ENCODE peak calls at places on chromosomes 3 and 15, in six cellular contexts. One of them, this sample, is unnamed.
A peak's percentile ranks its signal among the peaks of the same experiment; 100 is the strongest.

GRCh38 chr15:66823601-66824000 is 121.6 kb downstream of the SMAD6 start:
- DNase-seq in RKO: no peak
- DNase-seq in KBM-7: no peak
- DNase-seq in B cell: no peak
- DNase-seq in activated T-cell treated with anti-CD3 and anti-CD28 coated beads for 48 hours: no peak
- DNase-seq in stimulated activated CD8-positive, alpha-beta memory T cell treated with anti-CD3 and anti-CD28 coated beads, Interleukin-15, amount 100 ng/mL, for 24 hours: no peak
- DNase-seq in this sample: no peak

GRCh38 chr15:55742927-55743614 is at the start of gene PRTG:
- DNase-seq in B cell: no peak
- DNase-seq in KBM-7: peak; percentile 22
- DNase-seq in RKO: no peak
- DNase-seq in activated T-cell treated with anti-CD3 and anti-CD28 coated beads for 48 hours: no peak
- DNase-seq in stimulated activated CD8-positive, alpha-beta memory T cell treated with anti-CD3 and anti-CD28 coated beads, Interleukin-15, amount 100 ng/mL, for 24 hours: no peak
- DNase-seq in this sample: peak; percentile 33

GRCh38 chr3:24352893-24353553 is 141.6 kb downstream of the THRB start:
- DNase-seq in activated T-cell treated with anti-CD3 and anti-CD28 coated beads for 48 hours: no peak
- DNase-seq in B cell: no peak
- DNase-seq in KBM-7: no peak
- DNase-seq in stimulated activated CD8-positive, alpha-beta memory T cell treated with anti-CD3 and anti-CD28 coated beads, Interleukin-15, amount 100 ng/mL, for 24 hours: no peak
- DNase-seq in RKO: no peak
- DNase-seq in this sample: no peak

GRCh38 chr3:140022061-140022781 is 87.2 kb downstream of the CLSTN2 start:
- DNase-seq in B cell: no peak
- DNase-seq in RKO: no peak
- DNase-seq in KBM-7: no peak
- DNase-seq in activated T-cell treated with anti-CD3 and anti-CD28 coated beads for 48 hours: no peak
- DNase-seq in stimulated activated CD8-positive, alpha-beta memory T cell treated with anti-CD3 and anti-CD28 coated beads, Interleukin-15, amount 100 ng/mL, for 24 hours: no peak
- DNase-seq in this sample: peak; percentile 25

GRCh38 chr3:12679468-12679867 is 15.6 kb upstream of the RAF1 start:
- DNase-seq in B cell: no peak
- DNase-seq in KBM-7: no peak
- DNase-seq in activated T-cell treated with anti-CD3 and anti-CD28 coated beads for 48 hours: no peak
- DNase-seq in stimulated activated CD8-positive, alpha-beta memory T cell treated with anti-CD3 and anti-CD28 coated beads, Interleukin-15, amount 100 ng/mL, for 24 hours: no peak
- DNase-seq in RKO: peak; percentile 82
- DNase-seq in this sample: no peak

GRCh38 chr3:172550347-172550943 is 27.2 kb upstream of the TNFSF10 start:
- DNase-seq in B cell: no peak
- DNase-seq in KBM-7: no peak
- DNase-seq in RKO: peak; percentile 75
- DNase-seq in stimulated activated CD8-positive, alpha-beta memory T cell treated with anti-CD3 and anti-CD28 coated beads, Interleukin-15, amount 100 ng/mL, for 24 hours: no peak
- DNase-seq in activated T-cell treated with anti-CD3 and anti-CD28 coated beads for 48 hours: peak; percentile 66
- DNase-seq in this sample: no peak

GRCh38 chr3:69079269-69080159 is 651 bp downstream of the UBA3 start:
- DNase-seq in RKO: peak; percentile 45
- DNase-seq in KBM-7: no peak
- DNase-seq in B cell: no peak
- DNase-seq in stimulated activated CD8-positive, alpha-beta memory T cell treated with anti-CD3 and anti-CD28 coated beads, Interleukin-15, amount 100 ng/mL, for 24 hours: no peak
- DNase-seq in activated T-cell treated with anti-CD3 and anti-CD28 coated beads for 48 hours: peak; percentile 29
- DNase-seq in this sample: no peak

GRCh38 chr15:55917881-55918296 is 75.5 kb downstream of the NEDD4 start:
- DNase-seq in KBM-7: peak; percentile 33
- DNase-seq in B cell: no peak
- DNase-seq in activated T-cell treated with anti-CD3 and anti-CD28 coated beads for 48 hours: no peak
- DNase-seq in stimulated activated CD8-positive, alpha-beta memory T cell treated with anti-CD3 and anti-CD28 coated beads, Interleukin-15, amount 100 ng/mL, for 24 hours: no peak
- DNase-seq in RKO: peak; percentile 69
- DNase-seq in this sample: peak; percentile 36

GRCh38 chr15:90232941-90233700 is 620 bp downstream of the CIB1 start:
- DNase-seq in stimulated activated CD8-positive, alpha-beta memory T cell treated with anti-CD3 and anti-CD28 coated beads, Interleukin-15, amount 100 ng/mL, for 24 hours: peak; percentile 23
- DNase-seq in RKO: peak; percentile 86
- DNase-seq in activated T-cell treated with anti-CD3 and anti-CD28 coated beads for 48 hours: peak; percentile 69
- DNase-seq in B cell: no peak
- DNase-seq in KBM-7: peak; percentile 71
- DNase-seq in this sample: peak; percentile 48

GRCh38 chr15:83960192-83960829 is 275.3 kb upstream of the GOLGA6L4 start:
- DNase-seq in activated T-cell treated with anti-CD3 and anti-CD28 coated beads for 48 hours: no peak
- DNase-seq in stimulated activated CD8-positive, alpha-beta memory T cell treated with anti-CD3 and anti-CD28 coated beads, Interleukin-15, amount 100 ng/mL, for 24 hours: no peak
- DNase-seq in B cell: no peak
- DNase-seq in RKO: no peak
- DNase-seq in KBM-7: no peak
- DNase-seq in this sample: no peak

GRCh38 chr15:31238906-31239305 is 87.7 kb upstream of the KLF13 start:
- DNase-seq in B cell: no peak
- DNase-seq in stimulated activated CD8-positive, alpha-beta memory T cell treated with anti-CD3 and anti-CD28 coated beads, Interleukin-15, amount 100 ng/mL, for 24 hours: no peak
- DNase-seq in activated T-cell treated with anti-CD3 and anti-CD28 coated beads for 48 hours: no peak
- DNase-seq in RKO: no peak
- DNase-seq in KBM-7: no peak
- DNase-seq in this sample: no peak

GRCh38 chr3:101216710-101217457 is 103.5 kb downstream of the IMPG2 start:
- DNase-seq in RKO: no peak
- DNase-seq in activated T-cell treated with anti-CD3 and anti-CD28 coated beads for 48 hours: no peak
- DNase-seq in stimulated activated CD8-positive, alpha-beta memory T cell treated with anti-CD3 and anti-CD28 coated beads, Interleukin-15, amount 100 ng/mL, for 24 hours: no peak
- DNase-seq in B cell: no peak
- DNase-seq in KBM-7: peak; percentile 51
- DNase-seq in this sample: no peak

GRCh38 chr15:100683434-100683833 is 81.0 kb downstream of the ASB7 start:
- DNase-seq in RKO: no peak
- DNase-seq in activated T-cell treated with anti-CD3 and anti-CD28 coated beads for 48 hours: no peak
- DNase-seq in stimulated activated CD8-positive, alpha-beta memory T cell treated with anti-CD3 and anti-CD28 coated beads, Interleukin-15, amount 100 ng/mL, for 24 hours: no peak
- DNase-seq in KBM-7: no peak
- DNase-seq in B cell: no peak
- DNase-seq in this sample: no peak

GRCh38 chr3:121943434-121943833 is 49.2 kb downstream of the SLC15A2 start:
- DNase-seq in stimulated activated CD8-positive, alpha-beta memory T cell treated with anti-CD3 and anti-CD28 coated beads, Interleukin-15, amount 100 ng/mL, for 24 hours: no peak
- DNase-seq in KBM-7: no peak
- DNase-seq in B cell: no peak
- DNase-seq in activated T-cell treated with anti-CD3 and anti-CD28 coated beads for 48 hours: no peak
- DNase-seq in RKO: no peak
- DNase-seq in this sample: no peak

GRCh38 chr3:190086191-190086590 is 34.5 kb downstream of the P3H2 start:
- DNase-seq in KBM-7: no peak
- DNase-seq in RKO: no peak
- DNase-seq in B cell: no peak
- DNase-seq in stimulated activated CD8-positive, alpha-beta memory T cell treated with anti-CD3 and anti-CD28 coated beads, Interleukin-15, amount 100 ng/mL, for 24 hours: no peak
- DNase-seq in activated T-cell treated with anti-CD3 and anti-CD28 coated beads for 48 hours: no peak
- DNase-seq in this sample: no peak

GRCh38 chr3:97360804-97361203 is 403.8 kb upstream of the ARL6 start:
- DNase-seq in activated T-cell treated with anti-CD3 and anti-CD28 coated beads for 48 hours: no peak
- DNase-seq in KBM-7: no peak
- DNase-seq in B cell: no peak
- DNase-seq in RKO: no peak
- DNase-seq in stimulated activated CD8-positive, alpha-beta memory T cell treated with anti-CD3 and anti-CD28 coated beads, Interleukin-15, amount 100 ng/mL, for 24 hours: no peak
- DNase-seq in this sample: no peak

GRCh38 chr3:159620873-159621272 is 367.8 kb upstream of the IL12A start:
- DNase-seq in RKO: peak; percentile 49
- DNase-seq in B cell: no peak
- DNase-seq in stimulated activated CD8-positive, alpha-beta memory T cell treated with anti-CD3 and anti-CD28 coated beads, Interleukin-15, amount 100 ng/mL, for 24 hours: no peak
- DNase-seq in KBM-7: no peak
- DNase-seq in activated T-cell treated with anti-CD3 and anti-CD28 coated beads for 48 hours: no peak
- DNase-seq in this sample: no peak

GRCh38 chr3:27686642-27687041 is 35.5 kb downstream of the EOMES start:
- DNase-seq in RKO: no peak
- DNase-seq in stimulated activated CD8-positive, alpha-beta memory T cell treated with anti-CD3 and anti-CD28 coated beads, Interleukin-15, amount 100 ng/mL, for 24 hours: no peak
- DNase-seq in activated T-cell treated with anti-CD3 and anti-CD28 coated beads for 48 hours: no peak
- DNase-seq in B cell: no peak
- DNase-seq in KBM-7: no peak
- DNase-seq in this sample: no peak

GRCh38 chr3:12750223-12750622 is 8.8 kb downstream of the TMEM40 start:
- DNase-seq in KBM-7: no peak
- DNase-seq in B cell: no peak
- DNase-seq in stimulated activated CD8-positive, alpha-beta memory T cell treated with anti-CD3 and anti-CD28 coated beads, Interleukin-15, amount 100 ng/mL, for 24 hours: no peak
- DNase-seq in RKO: peak; percentile 34
- DNase-seq in activated T-cell treated with anti-CD3 and anti-CD28 coated beads for 48 hours: no peak
- DNase-seq in this sample: peak; percentile 11

GRCh38 chr3:10351013-10351735 is 30.3 kb upstream of the SEC13 start:
- DNase-seq in B cell: no peak
- DNase-seq in stimulated activated CD8-positive, alpha-beta memory T cell treated with anti-CD3 and anti-CD28 coated beads, Interleukin-15, amount 100 ng/mL, for 24 hours: no peak
- DNase-seq in KBM-7: no peak
- DNase-seq in activated T-cell treated with anti-CD3 and anti-CD28 coated beads for 48 hours: no peak
- DNase-seq in RKO: no peak
- DNase-seq in this sample: no peak

GRCh38 chr15:91710072-91710471 is 143.4 kb upstream of the SLCO3A1 start:
- DNase-seq in RKO: peak; percentile 43
- DNase-seq in stimulated activated CD8-positive, alpha-beta memory T cell treated with anti-CD3 and anti-CD28 coated beads, Interleukin-15, amount 100 ng/mL, for 24 hours: no peak
- DNase-seq in B cell: no peak
- DNase-seq in activated T-cell treated with anti-CD3 and anti-CD28 coated beads for 48 hours: no peak
- DNase-seq in KBM-7: no peak
- DNase-seq in this sample: no peak

GRCh38 chr15:100340721-100341661 is 784 bp downstream of the ADAMTS17 start:
- DNase-seq in stimulated activated CD8-positive, alpha-beta memory T cell treated with anti-CD3 and anti-CD28 coated beads, Interleukin-15, amount 100 ng/mL, for 24 hours: no peak
- DNase-seq in RKO: no peak
- DNase-seq in B cell: no peak
- DNase-seq in activated T-cell treated with anti-CD3 and anti-CD28 coated beads for 48 hours: peak; percentile 26
- DNase-seq in KBM-7: no peak
- DNase-seq in this sample: no peak

GRCh38 chr3:97839944-97840343 is 18.1 kb downstream of the CRYBG3 start:
- DNase-seq in stimulated activated CD8-positive, alpha-beta memory T cell treated with anti-CD3 and anti-CD28 coated beads, Interleukin-15, amount 100 ng/mL, for 24 hours: no peak
- DNase-seq in KBM-7: no peak
- DNase-seq in RKO: no peak
- DNase-seq in activated T-cell treated with anti-CD3 and anti-CD28 coated beads for 48 hours: no peak
- DNase-seq in B cell: no peak
- DNase-seq in this sample: no peak

GRCh38 chr3:89042251-89042650 is 65.2 kb upstream of the EPHA3 start:
- DNase-seq in KBM-7: no peak
- DNase-seq in activated T-cell treated with anti-CD3 and anti-CD28 coated beads for 48 hours: no peak
- DNase-seq in B cell: no peak
- DNase-seq in RKO: no peak
- DNase-seq in stimulated activated CD8-positive, alpha-beta memory T cell treated with anti-CD3 and anti-CD28 coated beads, Interleukin-15, amount 100 ng/mL, for 24 hours: no peak
- DNase-seq in this sample: no peak

GRCh38 chr3:34676431-34676830 is 878.0 kb downstream of the PDCD6IP start:
- DNase-seq in RKO: peak; percentile 37
- DNase-seq in stimulated activated CD8-positive, alpha-beta memory T cell treated with anti-CD3 and anti-CD28 coated beads, Interleukin-15, amount 100 ng/mL, for 24 hours: no peak
- DNase-seq in B cell: no peak
- DNase-seq in activated T-cell treated with anti-CD3 and anti-CD28 coated beads for 48 hours: no peak
- DNase-seq in KBM-7: no peak
- DNase-seq in this sample: no peak

GRCh38 chr3:31701286-31701685 is 168.6 kb downstream of the STT3B start:
- DNase-seq in activated T-cell treated with anti-CD3 and anti-CD28 coated beads for 48 hours: no peak
- DNase-seq in stimulated activated CD8-positive, alpha-beta memory T cell treated with anti-CD3 and anti-CD28 coated beads, Interleukin-15, amount 100 ng/mL, for 24 hours: no peak
- DNase-seq in KBM-7: no peak
- DNase-seq in B cell: no peak
- DNase-seq in RKO: no peak
- DNase-seq in this sample: no peak